ENCODE peak calls at places on chromosomes 1 and 21, in ten cellular contexts. One of them, this sample, is unnamed.

GRCh38 chr1:171788696-171789095 is 7.2 kb downstream of the METTL13 start:
- DNase-seq in fibroblast of lung: peak
- DNase-seq in body of pancreas: no peak
- DNase-seq in thoracic aorta: no peak
- DNase-seq in lower lobe of right lung: no peak
- DNase-seq in kidney: no peak
- DNase-seq in MM.1S: no peak
- DNase-seq in neuronal stem cell: no peak
- DNase-seq in pancreas: peak
- DNase-seq in CD8-positive, alpha-beta T cell: no peak
- DNase-seq in this sample: no peak

GRCh38 chr21:29190920-29191319 is 60.5 kb downstream of the MAP3K7CL start:
- DNase-seq in MM.1S: no peak
- DNase-seq in CD8-positive, alpha-beta T cell: no peak
- DNase-seq in body of pancreas: no peak
- DNase-seq in lower lobe of right lung: peak
- DNase-seq in neuronal stem cell: no peak
- DNase-seq in thoracic aorta: no peak
- DNase-seq in kidney: no peak
- DNase-seq in fibroblast of lung: peak
- DNase-seq in pancreas: no peak
- DNase-seq in this sample: no peak

GRCh38 chr1:197521118-197521739 is 253.2 kb downstream of the CRB1 start:
- DNase-seq in lower lobe of right lung: no peak
- DNase-seq in thoracic aorta: no peak
- DNase-seq in body of pancreas: no peak
- DNase-seq in fibroblast of lung: peak
- DNase-seq in CD8-positive, alpha-beta T cell: no peak
- DNase-seq in neuronal stem cell: peak
- DNase-seq in pancreas: no peak
- DNase-seq in MM.1S: peak
- DNase-seq in kidney: no peak
- DNase-seq in this sample: no peak

GRCh38 chr1:17061486-17062271 is 7.8 kb upstream of the SDHB start:
- DNase-seq in CD8-positive, alpha-beta T cell: no peak
- DNase-seq in kidney: no peak
- DNase-seq in pancreas: no peak
- DNase-seq in body of pancreas: no peak
- DNase-seq in thoracic aorta: no peak
- DNase-seq in MM.1S: no peak
- DNase-seq in lower lobe of right lung: no peak
- DNase-seq in fibroblast of lung: no peak
- DNase-seq in neuronal stem cell: no peak
- DNase-seq in this sample: no peak

GRCh38 chr1:223248787-223249175 is 105.7 kb upstream of the TLR5 start:
- DNase-seq in fibroblast of lung: no peak
- DNase-seq in kidney: no peak
- DNase-seq in CD8-positive, alpha-beta T cell: peak
- DNase-seq in neuronal stem cell: no peak
- DNase-seq in pancreas: no peak
- DNase-seq in body of pancreas: no peak
- DNase-seq in MM.1S: peak
- DNase-seq in thoracic aorta: no peak
- DNase-seq in lower lobe of right lung: no peak
- DNase-seq in this sample: no peak

GRCh38 chr1:7042322-7043231 is 257.3 kb downstream of the CAMTA1 start:
- DNase-seq in body of pancreas: peak
- DNase-seq in kidney: no peak
- DNase-seq in MM.1S: peak
- DNase-seq in neuronal stem cell: peak
- DNase-seq in fibroblast of lung: peak
- DNase-seq in CD8-positive, alpha-beta T cell: no peak
- DNase-seq in pancreas: no peak
- DNase-seq in lower lobe of right lung: no peak
- DNase-seq in thoracic aorta: no peak
- DNase-seq in this sample: no peak

GRCh38 chr21:17613242-17613676 is 558 bp upstream of the BTG3 start:
- DNase-seq in MM.1S: no peak
- DNase-seq in thoracic aorta: peak
- DNase-seq in lower lobe of right lung: peak
- DNase-seq in pancreas: peak
- DNase-seq in body of pancreas: no peak
- DNase-seq in neuronal stem cell: peak
- DNase-seq in fibroblast of lung: peak
- DNase-seq in CD8-positive, alpha-beta T cell: peak
- DNase-seq in kidney: peak
- DNase-seq in this sample: no peak

GRCh38 chr1:207034998-207035397 is 2.4 kb upstream of the C1orf116 start:
- DNase-seq in thoracic aorta: no peak
- DNase-seq in MM.1S: no peak
- DNase-seq in fibroblast of lung: no peak
- DNase-seq in body of pancreas: no peak
- DNase-seq in lower lobe of right lung: no peak
- DNase-seq in neuronal stem cell: no peak
- DNase-seq in pancreas: no peak
- DNase-seq in CD8-positive, alpha-beta T cell: no peak
- DNase-seq in kidney: no peak
- DNase-seq in this sample: no peak

GRCh38 chr1:232142403-232143314 is 487.3 kb downstream of the SIPA1L2 start:
- DNase-seq in kidney: peak
- DNase-seq in thoracic aorta: peak
- DNase-seq in fibroblast of lung: peak
- DNase-seq in CD8-positive, alpha-beta T cell: no peak
- DNase-seq in MM.1S: no peak
- DNase-seq in neuronal stem cell: no peak
- DNase-seq in pancreas: no peak
- DNase-seq in lower lobe of right lung: no peak
- DNase-seq in body of pancreas: no peak
- DNase-seq in this sample: no peak

GRCh38 chr1:173867141-173867752 is 542 bp downstream of the GAS5 start:
- DNase-seq in thoracic aorta: no peak
- DNase-seq in kidney: peak
- DNase-seq in body of pancreas: no peak
- DNase-seq in pancreas: no peak
- DNase-seq in neuronal stem cell: no peak
- DNase-seq in fibroblast of lung: no peak
- DNase-seq in lower lobe of right lung: no peak
- DNase-seq in MM.1S: no peak
- DNase-seq in CD8-positive, alpha-beta T cell: no peak
- DNase-seq in this sample: no peak

GRCh38 chr1:43513471-43514173 is 17.1 kb upstream of the PTPRF start:
- DNase-seq in MM.1S: no peak
- DNase-seq in CD8-positive, alpha-beta T cell: no peak
- DNase-seq in pancreas: no peak
- DNase-seq in fibroblast of lung: no peak
- DNase-seq in neuronal stem cell: no peak
- DNase-seq in lower lobe of right lung: no peak
- DNase-seq in kidney: no peak
- DNase-seq in thoracic aorta: no peak
- DNase-seq in body of pancreas: no peak
- DNase-seq in this sample: no peak

GRCh38 chr1:199855580-199855979 is 171.9 kb upstream of the NR5A2 start:
- DNase-seq in pancreas: no peak
- DNase-seq in MM.1S: no peak
- DNase-seq in CD8-positive, alpha-beta T cell: no peak
- DNase-seq in lower lobe of right lung: no peak
- DNase-seq in kidney: no peak
- DNase-seq in body of pancreas: no peak
- DNase-seq in neuronal stem cell: no peak
- DNase-seq in thoracic aorta: no peak
- DNase-seq in fibroblast of lung: peak
- DNase-seq in this sample: no peak

GRCh38 chr1:7362947-7363346 is 408.1 kb upstream of the VAMP3 start:
- DNase-seq in thoracic aorta: no peak
- DNase-seq in MM.1S: no peak
- DNase-seq in fibroblast of lung: no peak
- DNase-seq in pancreas: no peak
- DNase-seq in lower lobe of right lung: no peak
- DNase-seq in kidney: no peak
- DNase-seq in CD8-positive, alpha-beta T cell: no peak
- DNase-seq in neuronal stem cell: no peak
- DNase-seq in body of pancreas: no peak
- DNase-seq in this sample: no peak

GRCh38 chr1:98260839-98261238 is 340.0 kb upstream of the DPYD start:
- DNase-seq in neuronal stem cell: no peak
- DNase-seq in MM.1S: no peak
- DNase-seq in thoracic aorta: no peak
- DNase-seq in body of pancreas: no peak
- DNase-seq in fibroblast of lung: no peak
- DNase-seq in kidney: no peak
- DNase-seq in pancreas: no peak
- DNase-seq in CD8-positive, alpha-beta T cell: no peak
- DNase-seq in lower lobe of right lung: no peak
- DNase-seq in this sample: no peak

GRCh38 chr1:24929876-24930702 is at the start of gene RUNX3:
- DNase-seq in pancreas: peak
- DNase-seq in thoracic aorta: no peak
- DNase-seq in body of pancreas: no peak
- DNase-seq in MM.1S: peak
- DNase-seq in fibroblast of lung: no peak
- DNase-seq in neuronal stem cell: peak
- DNase-seq in CD8-positive, alpha-beta T cell: peak
- DNase-seq in lower lobe of right lung: peak
- DNase-seq in kidney: peak
- DNase-seq in this sample: no peak

GRCh38 chr1:84492726-84493125 is 13.5 kb upstream of the SPATA1 start:
- DNase-seq in kidney: no peak
- DNase-seq in MM.1S: no peak
- DNase-seq in body of pancreas: no peak
- DNase-seq in lower lobe of right lung: no peak
- DNase-seq in thoracic aorta: no peak
- DNase-seq in neuronal stem cell: no peak
- DNase-seq in CD8-positive, alpha-beta T cell: no peak
- DNase-seq in fibroblast of lung: no peak
- DNase-seq in pancreas: no peak
- DNase-seq in this sample: no peak

GRCh38 chr1:31744165-31744888 is 19.8 kb downstream of the ADGRB2 start:
- DNase-seq in neuronal stem cell: no peak
- DNase-seq in fibroblast of lung: no peak
- DNase-seq in CD8-positive, alpha-beta T cell: no peak
- DNase-seq in body of pancreas: no peak
- DNase-seq in MM.1S: peak
- DNase-seq in pancreas: no peak
- DNase-seq in thoracic aorta: no peak
- DNase-seq in lower lobe of right lung: no peak
- DNase-seq in kidney: peak
- DNase-seq in this sample: no peak

GRCh38 chr1:52904590-52905375 is 16.8 kb downstream of the ECHDC2 start:
- DNase-seq in pancreas: no peak
- DNase-seq in thoracic aorta: no peak
- DNase-seq in CD8-positive, alpha-beta T cell: no peak
- DNase-seq in fibroblast of lung: peak
- DNase-seq in body of pancreas: peak
- DNase-seq in neuronal stem cell: no peak
- DNase-seq in lower lobe of right lung: no peak
- DNase-seq in kidney: no peak
- DNase-seq in MM.1S: no peak
- DNase-seq in this sample: no peak

GRCh38 chr1:46569116-46569515 is 17.7 kb upstream of the KNCN start:
- DNase-seq in body of pancreas: no peak
- DNase-seq in CD8-positive, alpha-beta T cell: no peak
- DNase-seq in neuronal stem cell: no peak
- DNase-seq in lower lobe of right lung: no peak
- DNase-seq in pancreas: no peak
- DNase-seq in kidney: no peak
- DNase-seq in thoracic aorta: no peak
- DNase-seq in fibroblast of lung: no peak
- DNase-seq in MM.1S: no peak
- DNase-seq in this sample: no peak
- H3K27ac ChIP-seq in body of pancreas: no peak
- H3K27ac ChIP-seq in CD8-positive, alpha-beta T cell: no peak
- H3K27ac ChIP-seq in neuronal stem cell: no peak
- H3K27ac ChIP-seq in lower lobe of right lung: no peak
- H3K27ac ChIP-seq in pancreas: no peak
- H3K27ac ChIP-seq in kidney: no peak
- H3K27ac ChIP-seq in thoracic aorta: no peak
- H3K27ac ChIP-seq in fibroblast of lung: no peak
- H3K27ac ChIP-seq in MM.1S: no peak
- H3K27ac ChIP-seq in this sample: no peak

DNA sequence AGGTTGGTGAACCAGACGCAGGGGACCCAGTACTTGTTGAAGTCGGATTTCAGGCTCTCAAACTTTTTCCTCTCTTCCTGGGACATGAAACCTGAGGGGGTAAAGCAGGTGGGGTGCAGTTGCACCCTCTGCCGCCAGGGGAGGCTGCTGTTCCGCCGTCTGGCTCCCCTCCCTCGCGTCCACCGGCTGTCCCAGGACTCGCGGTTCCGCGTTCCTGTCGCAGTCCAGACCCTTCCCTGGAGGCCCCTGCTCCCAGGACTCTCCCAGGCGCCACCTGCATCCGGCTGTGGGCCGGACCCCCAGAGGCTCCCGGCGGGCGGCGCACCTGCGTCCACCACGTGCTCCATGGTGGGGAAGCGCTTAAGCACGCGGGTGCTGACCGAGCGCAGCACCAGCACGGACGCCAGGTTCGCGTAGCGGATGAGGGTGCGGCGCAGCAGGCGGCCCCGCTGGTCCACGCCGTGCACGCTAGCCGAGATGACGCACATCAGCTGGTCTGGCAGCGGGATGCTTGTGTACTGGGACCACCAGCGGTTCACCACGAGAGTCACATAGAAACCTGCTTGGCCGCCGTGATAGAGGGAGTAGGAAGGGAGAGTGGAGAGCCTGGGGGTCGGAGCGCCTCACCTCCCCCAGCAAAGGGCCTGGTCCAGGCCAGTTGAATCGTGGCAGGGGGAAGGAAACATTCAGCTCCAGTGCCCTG is 1.7 kb downstream of the BEST4 start:
- DNase-seq in thoracic aorta: no peak
- DNase-seq in neuronal stem cell: no peak
- DNase-seq in CD8-positive, alpha-beta T cell: no peak
- DNase-seq in lower lobe of right lung: peak
- DNase-seq in MM.1S: peak
- DNase-seq in kidney: peak
- DNase-seq in body of pancreas: peak
- DNase-seq in pancreas: peak
- DNase-seq in fibroblast of lung: peak
- DNase-seq in this sample: no peak
- H3K4me3 ChIP-seq in thoracic aorta: peak
- H3K4me3 ChIP-seq in neuronal stem cell: peak
- H3K4me3 ChIP-seq in CD8-positive, alpha-beta T cell: peak
- H3K4me3 ChIP-seq in lower lobe of right lung: peak
- H3K4me3 ChIP-seq in MM.1S: peak
- H3K4me3 ChIP-seq in kidney: peak
- H3K4me3 ChIP-seq in body of pancreas: no peak
- H3K4me3 ChIP-seq in pancreas: peak
- H3K4me3 ChIP-seq in fibroblast of lung: peak
- H3K4me3 ChIP-seq in this sample: peak

GRCh38 chr1:71621785-71622184 is 541.0 kb upstream of the ZRANB2 start:
- DNase-seq in CD8-positive, alpha-beta T cell: no peak
- DNase-seq in thoracic aorta: no peak
- DNase-seq in kidney: no peak
- DNase-seq in body of pancreas: no peak
- DNase-seq in fibroblast of lung: peak
- DNase-seq in lower lobe of right lung: no peak
- DNase-seq in pancreas: no peak
- DNase-seq in MM.1S: no peak
- DNase-seq in neuronal stem cell: no peak
- DNase-seq in this sample: no peak
- H3K27ac ChIP-seq in CD8-positive, alpha-beta T cell: no peak
- H3K27ac ChIP-seq in thoracic aorta: no peak
- H3K27ac ChIP-seq in kidney: no peak
- H3K27ac ChIP-seq in body of pancreas: no peak
- H3K27ac ChIP-seq in fibroblast of lung: no peak
- H3K27ac ChIP-seq in lower lobe of right lung: no peak
- H3K27ac ChIP-seq in pancreas: no peak
- H3K27ac ChIP-seq in MM.1S: no peak
- H3K27ac ChIP-seq in neuronal stem cell: no peak
- H3K27ac ChIP-seq in this sample: no peak

GRCh38 chr1:61641578-61642336 is 83.2 kb downstream of the TM2D1 start:
- DNase-seq in thoracic aorta: peak
- DNase-seq in body of pancreas: peak
- DNase-seq in lower lobe of right lung: peak
- DNase-seq in fibroblast of lung: peak
- DNase-seq in MM.1S: peak
- DNase-seq in CD8-positive, alpha-beta T cell: peak
- DNase-seq in kidney: peak
- DNase-seq in neuronal stem cell: peak
- DNase-seq in pancreas: peak
- DNase-seq in this sample: peak
- H3K4me3 ChIP-seq in thoracic aorta: peak
- H3K4me3 ChIP-seq in body of pancreas: no peak
- H3K4me3 ChIP-seq in lower lobe of right lung: peak
- H3K4me3 ChIP-seq in fibroblast of lung: peak
- H3K4me3 ChIP-seq in MM.1S: no peak
- H3K4me3 ChIP-seq in CD8-positive, alpha-beta T cell: peak
- H3K4me3 ChIP-seq in kidney: no peak
- H3K4me3 ChIP-seq in neuronal stem cell: no peak
- H3K4me3 ChIP-seq in pancreas: no peak
- H3K4me3 ChIP-seq in this sample: no peak

This sample was measured in iPS DF 6.9.